ENCODE peak calls at places on chromosomes 13 and 19, in seven cellular contexts. One of them, this sample, is unnamed.
A peak's percentile ranks its signal among the peaks of the same experiment; 100 is the strongest.

GRCh38 chr19:27974082-27974513 is 1238.9 kb downstream of the UQCRFS1 start:
- DNase-seq in mucosa of descending colon: peak; percentile 36
- DNase-seq in choroid plexus epithelial cell: peak; percentile 58
- DNase-seq in AG10803: peak; percentile 42
- DNase-seq in epithelial cell of esophagus: peak; percentile 8
- DNase-seq in left ventricle myocardium inferior: no peak
- DNase-seq in BE2C: no peak
- DNase-seq in this sample: peak; percentile 25

GRCh38 chr13:97567510-97568243 is 133.7 kb downstream of the RAP2A start:
- DNase-seq in mucosa of descending colon: peak; percentile 79
- DNase-seq in choroid plexus epithelial cell: peak; percentile 54
- DNase-seq in AG10803: peak; percentile 73
- DNase-seq in epithelial cell of esophagus: peak; percentile 92
- DNase-seq in left ventricle myocardium inferior: no peak
- DNase-seq in BE2C: no peak
- DNase-seq in this sample: peak; percentile 24

GRCh38 chr13:40469581-40470282 is 196.7 kb downstream of the FOXO1 start:
- DNase-seq in mucosa of descending colon: no peak
- DNase-seq in choroid plexus epithelial cell: no peak
- DNase-seq in AG10803: no peak
- DNase-seq in epithelial cell of esophagus: no peak
- DNase-seq in left ventricle myocardium inferior: no peak
- DNase-seq in BE2C: no peak
- DNase-seq in this sample: no peak

GRCh38 chr13:94325660-94326059 is 153.8 kb downstream of the DCT start:
- DNase-seq in mucosa of descending colon: no peak
- DNase-seq in choroid plexus epithelial cell: peak; percentile 55
- DNase-seq in AG10803: no peak
- DNase-seq in epithelial cell of esophagus: no peak
- DNase-seq in left ventricle myocardium inferior: no peak
- DNase-seq in BE2C: no peak
- DNase-seq in this sample: no peak

GRCh38 chr13:29954082-29955043 is 103.9 kb upstream of the UBL3 start:
- DNase-seq in mucosa of descending colon: no peak
- DNase-seq in choroid plexus epithelial cell: no peak
- DNase-seq in AG10803: no peak
- DNase-seq in epithelial cell of esophagus: no peak
- DNase-seq in left ventricle myocardium inferior: no peak
- DNase-seq in BE2C: no peak
- DNase-seq in this sample: peak; percentile 27

GRCh38 chr19:3224346-3225325 is at the start of gene CELF5:
- DNase-seq in mucosa of descending colon: peak; percentile 63
- DNase-seq in choroid plexus epithelial cell: peak; percentile 11
- DNase-seq in AG10803: peak; percentile 11
- DNase-seq in epithelial cell of esophagus: peak; percentile 23
- DNase-seq in left ventricle myocardium inferior: peak; percentile 38
- DNase-seq in BE2C: peak; percentile 79
- DNase-seq in this sample: peak; percentile 33

GRCh38 chr19:5293607-5294089 is 47.0 kb downstream of the PTPRS start:
- DNase-seq in mucosa of descending colon: peak; percentile 31
- DNase-seq in choroid plexus epithelial cell: peak; percentile 33
- DNase-seq in AG10803: peak; percentile 56
- DNase-seq in epithelial cell of esophagus: no peak
- DNase-seq in left ventricle myocardium inferior: no peak
- DNase-seq in BE2C: peak; percentile 83
- DNase-seq in this sample: no peak

GRCh38 chr19:43524922-43525835 is 1.8 kb downstream of the ETHE1 start:
- DNase-seq in mucosa of descending colon: peak; percentile 85
- DNase-seq in choroid plexus epithelial cell: peak; percentile 37
- DNase-seq in AG10803: peak; percentile 47
- DNase-seq in epithelial cell of esophagus: peak; percentile 90
- DNase-seq in left ventricle myocardium inferior: peak; percentile 49
- DNase-seq in BE2C: no peak
- DNase-seq in this sample: peak; percentile 89

GRCh38 chr19:2500861-2501260 is 24.9 kb downstream of the GADD45B start:
- DNase-seq in mucosa of descending colon: no peak
- DNase-seq in choroid plexus epithelial cell: no peak
- DNase-seq in AG10803: no peak
- DNase-seq in epithelial cell of esophagus: no peak
- DNase-seq in left ventricle myocardium inferior: no peak
- DNase-seq in BE2C: no peak
- DNase-seq in this sample: no peak

GRCh38 chr19:35869327-35870123 is 1.2 kb downstream of the APLP1 start:
- DNase-seq in mucosa of descending colon: peak; percentile 75
- DNase-seq in choroid plexus epithelial cell: peak; percentile 79
- DNase-seq in AG10803: peak; percentile 54
- DNase-seq in epithelial cell of esophagus: peak; percentile 78
- DNase-seq in left ventricle myocardium inferior: peak; percentile 67
- DNase-seq in BE2C: peak; percentile 99
- DNase-seq in this sample: peak; percentile 51

GRCh38 chr19:3171894-3172679 is 6.5 kb upstream of the S1PR4 start:
- DNase-seq in mucosa of descending colon: no peak
- DNase-seq in choroid plexus epithelial cell: no peak
- DNase-seq in AG10803: no peak
- DNase-seq in epithelial cell of esophagus: peak; percentile 77
- DNase-seq in left ventricle myocardium inferior: no peak
- DNase-seq in BE2C: no peak
- DNase-seq in this sample: no peak

GRCh38 chr13:100921139-100921538 is 246.5 kb upstream of the TMTC4 start:
- DNase-seq in mucosa of descending colon: no peak
- DNase-seq in choroid plexus epithelial cell: no peak
- DNase-seq in AG10803: no peak
- DNase-seq in epithelial cell of esophagus: no peak
- DNase-seq in left ventricle myocardium inferior: no peak
- DNase-seq in BE2C: no peak
- DNase-seq in this sample: no peak

GRCh38 chr19:28670894-28671293 is 542.1 kb downstream of the UQCRFS1 start:
- DNase-seq in mucosa of descending colon: no peak
- DNase-seq in choroid plexus epithelial cell: no peak
- DNase-seq in AG10803: no peak
- DNase-seq in epithelial cell of esophagus: no peak
- DNase-seq in left ventricle myocardium inferior: no peak
- DNase-seq in BE2C: no peak
- DNase-seq in this sample: no peak

GRCh38 chr13:30676672-30677071 is 58.7 kb upstream of the ALOX5AP start:
- DNase-seq in mucosa of descending colon: no peak
- DNase-seq in choroid plexus epithelial cell: peak; percentile 68
- DNase-seq in AG10803: peak; percentile 26
- DNase-seq in epithelial cell of esophagus: peak; percentile 66
- DNase-seq in left ventricle myocardium inferior: no peak
- DNase-seq in BE2C: no peak
- DNase-seq in this sample: peak; percentile 53

GRCh38 chr19:4690362-4690761 is 20.2 kb upstream of the MYDGF start:
- DNase-seq in mucosa of descending colon: no peak
- DNase-seq in choroid plexus epithelial cell: no peak
- DNase-seq in AG10803: no peak
- DNase-seq in epithelial cell of esophagus: no peak
- DNase-seq in left ventricle myocardium inferior: no peak
- DNase-seq in BE2C: no peak
- DNase-seq in this sample: no peak

GRCh38 chr13:75704194-75704941 is 68.2 kb downstream of the LMO7 start:
- DNase-seq in mucosa of descending colon: no peak
- DNase-seq in choroid plexus epithelial cell: peak; percentile 76
- DNase-seq in AG10803: peak; percentile 53
- DNase-seq in epithelial cell of esophagus: peak; percentile 71
- DNase-seq in left ventricle myocardium inferior: no peak
- DNase-seq in BE2C: no peak
- DNase-seq in this sample: no peak

GRCh38 chr13:83350569-83350968 is 531.7 kb downstream of the SLITRK1 start:
- DNase-seq in mucosa of descending colon: no peak
- DNase-seq in choroid plexus epithelial cell: peak; percentile 35
- DNase-seq in AG10803: peak; percentile 30
- DNase-seq in epithelial cell of esophagus: peak; percentile 77
- DNase-seq in left ventricle myocardium inferior: no peak
- DNase-seq in BE2C: no peak
- DNase-seq in this sample: no peak

GRCh38 chr19:41398042-41398403 is 405 bp downstream of the BCKDHA start:
- DNase-seq in mucosa of descending colon: no peak
- DNase-seq in choroid plexus epithelial cell: no peak
- DNase-seq in AG10803: peak; percentile 18
- DNase-seq in epithelial cell of esophagus: no peak
- DNase-seq in left ventricle myocardium inferior: no peak
- DNase-seq in BE2C: no peak
- DNase-seq in this sample: peak; percentile 61

GRCh38 chr19:41399091-41399490 is 1.5 kb downstream of the BCKDHA start:
- DNase-seq in mucosa of descending colon: no peak
- DNase-seq in choroid plexus epithelial cell: no peak
- DNase-seq in AG10803: no peak
- DNase-seq in epithelial cell of esophagus: no peak
- DNase-seq in left ventricle myocardium inferior: no peak
- DNase-seq in BE2C: no peak
- DNase-seq in this sample: no peak

GRCh38 chr19:41397086-41398041 is at the start of the genes BCKDHA and EXOSC5:
- DNase-seq in mucosa of descending colon: peak; percentile 98
- DNase-seq in choroid plexus epithelial cell: peak; percentile 100
- DNase-seq in AG10803: peak; percentile 100
- DNase-seq in epithelial cell of esophagus: peak; percentile 100
- DNase-seq in left ventricle myocardium inferior: peak; percentile 99
- DNase-seq in BE2C: peak; percentile 99
- DNase-seq in this sample: peak; percentile 98

GRCh38 chr19:41399525-41399924 is 1.9 kb downstream of the BCKDHA start:
- DNase-seq in mucosa of descending colon: no peak
- DNase-seq in choroid plexus epithelial cell: no peak
- DNase-seq in AG10803: no peak
- DNase-seq in epithelial cell of esophagus: no peak
- DNase-seq in left ventricle myocardium inferior: no peak
- DNase-seq in BE2C: no peak
- DNase-seq in this sample: no peak

DNA sequence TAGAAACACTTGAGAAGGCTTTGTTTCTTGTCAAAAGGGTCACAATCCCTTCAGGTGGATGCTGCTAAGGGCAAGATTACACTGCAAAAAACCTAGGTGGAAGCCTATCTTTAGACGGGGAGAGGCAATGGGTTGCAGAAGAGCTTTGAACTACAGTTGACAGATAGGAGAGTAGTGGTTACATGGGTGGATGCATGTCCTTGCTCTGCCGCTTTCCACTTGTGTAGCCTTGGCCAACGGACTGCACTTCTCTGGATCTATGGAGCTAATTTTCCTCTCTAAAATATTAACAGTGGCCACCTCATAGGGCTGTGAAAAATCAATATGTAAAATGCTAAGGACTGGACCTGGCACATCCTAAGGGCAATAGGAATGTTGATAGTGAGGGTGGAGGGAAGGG is 985 bp downstream of the BCKDHA start:
- DNase-seq in mucosa of descending colon: no peak
- DNase-seq in choroid plexus epithelial cell: no peak
- DNase-seq in AG10803: no peak
- DNase-seq in epithelial cell of esophagus: no peak
- DNase-seq in left ventricle myocardium inferior: no peak
- DNase-seq in BE2C: no peak
- DNase-seq in this sample: no peak
- H3K4me3 ChIP-seq in mucosa of descending colon: no peak overlapping the region
- H3K4me3 ChIP-seq in choroid plexus epithelial cell: peak overlapping the region; percentile 83
- H3K4me3 ChIP-seq in AG10803: peak overlapping the region; percentile 89
- H3K4me3 ChIP-seq in epithelial cell of esophagus: peak overlapping the region; percentile 95
- H3K4me3 ChIP-seq in left ventricle myocardium inferior: peak overlapping the region; percentile 99
- H3K4me3 ChIP-seq in BE2C: peak overlapping the region; percentile 91
- H3K4me3 ChIP-seq in this sample: peak overlapping the region; percentile 76

DNA sequence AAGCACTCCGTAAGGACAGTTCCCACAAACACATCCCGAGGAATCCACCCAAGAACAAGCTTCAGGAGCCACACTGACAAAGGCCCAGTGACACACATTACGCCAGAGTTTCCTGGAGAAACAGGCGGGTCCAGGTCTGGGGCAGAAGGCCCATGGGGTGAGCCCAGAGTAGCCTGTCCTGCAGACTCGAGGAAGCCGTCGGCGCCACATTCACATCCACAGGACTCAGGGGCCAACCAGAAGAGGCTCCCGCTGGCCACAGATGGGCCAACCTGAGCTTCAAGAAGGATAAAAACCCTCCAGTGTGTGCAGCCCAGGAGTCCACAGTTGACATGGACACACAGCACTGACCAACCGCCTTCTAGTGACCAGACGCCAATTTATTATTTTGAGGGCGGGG is 31.3 kb downstream of the GRTP1 start:
- DNase-seq in mucosa of descending colon: no peak
- DNase-seq in choroid plexus epithelial cell: no peak
- DNase-seq in AG10803: no peak
- DNase-seq in epithelial cell of esophagus: no peak
- DNase-seq in left ventricle myocardium inferior: no peak
- DNase-seq in BE2C: no peak
- DNase-seq in this sample: peak; percentile 2
- H3K4me3 ChIP-seq in mucosa of descending colon: no peak overlapping the region
- H3K4me3 ChIP-seq in choroid plexus epithelial cell: no peak overlapping the region
- H3K4me3 ChIP-seq in AG10803: no peak overlapping the region
- H3K4me3 ChIP-seq in epithelial cell of esophagus: no peak overlapping the region
- H3K4me3 ChIP-seq in left ventricle myocardium inferior: no peak overlapping the region
- H3K4me3 ChIP-seq in BE2C: no peak overlapping the region
- H3K4me3 ChIP-seq in this sample: no peak overlapping the region

GRCh38 chr13:45055198-45055901 is 65.0 kb upstream of the GTF2F2 start:
- DNase-seq in mucosa of descending colon: no peak
- DNase-seq in choroid plexus epithelial cell: peak; percentile 90
- DNase-seq in AG10803: peak; percentile 95
- DNase-seq in epithelial cell of esophagus: peak; percentile 94
- DNase-seq in left ventricle myocardium inferior: no peak
- DNase-seq in BE2C: no peak
- DNase-seq in this sample: peak; percentile 89

GRCh38 chr13:45060062-45060461 is 60.2 kb upstream of the GTF2F2 start:
- DNase-seq in mucosa of descending colon: no peak
- DNase-seq in choroid plexus epithelial cell: no peak
- DNase-seq in AG10803: no peak
- DNase-seq in epithelial cell of esophagus: no peak
- DNase-seq in left ventricle myocardium inferior: no peak
- DNase-seq in BE2C: no peak
- DNase-seq in this sample: no peak

GRCh38 chr13:45051315-45051714 is 62.0 kb downstream of the GPALPP1 start:
- DNase-seq in mucosa of descending colon: no peak
- DNase-seq in choroid plexus epithelial cell: no peak
- DNase-seq in AG10803: no peak
- DNase-seq in epithelial cell of esophagus: no peak
- DNase-seq in left ventricle myocardium inferior: no peak
- DNase-seq in BE2C: no peak
- DNase-seq in this sample: peak; percentile 48

GRCh38 chr13:45055902-45056648 is 64.2 kb upstream of the GTF2F2 start:
- DNase-seq in mucosa of descending colon: no peak
- DNase-seq in choroid plexus epithelial cell: peak; percentile 32
- DNase-seq in AG10803: peak; percentile 82
- DNase-seq in epithelial cell of esophagus: peak; percentile 93
- DNase-seq in left ventricle myocardium inferior: no peak
- DNase-seq in BE2C: no peak
- DNase-seq in this sample: no peak
- H3K4me3 ChIP-seq in mucosa of descending colon: no peak overlapping the region
- H3K4me3 ChIP-seq in choroid plexus epithelial cell: no peak overlapping the region
- H3K4me3 ChIP-seq in AG10803: peak overlapping the region; percentile 5
- H3K4me3 ChIP-seq in epithelial cell of esophagus: peak overlapping the region; percentile 27
- H3K4me3 ChIP-seq in left ventricle myocardium inferior: no peak overlapping the region
- H3K4me3 ChIP-seq in BE2C: no peak overlapping the region
- H3K4me3 ChIP-seq in this sample: no peak overlapping the region

DNA sequence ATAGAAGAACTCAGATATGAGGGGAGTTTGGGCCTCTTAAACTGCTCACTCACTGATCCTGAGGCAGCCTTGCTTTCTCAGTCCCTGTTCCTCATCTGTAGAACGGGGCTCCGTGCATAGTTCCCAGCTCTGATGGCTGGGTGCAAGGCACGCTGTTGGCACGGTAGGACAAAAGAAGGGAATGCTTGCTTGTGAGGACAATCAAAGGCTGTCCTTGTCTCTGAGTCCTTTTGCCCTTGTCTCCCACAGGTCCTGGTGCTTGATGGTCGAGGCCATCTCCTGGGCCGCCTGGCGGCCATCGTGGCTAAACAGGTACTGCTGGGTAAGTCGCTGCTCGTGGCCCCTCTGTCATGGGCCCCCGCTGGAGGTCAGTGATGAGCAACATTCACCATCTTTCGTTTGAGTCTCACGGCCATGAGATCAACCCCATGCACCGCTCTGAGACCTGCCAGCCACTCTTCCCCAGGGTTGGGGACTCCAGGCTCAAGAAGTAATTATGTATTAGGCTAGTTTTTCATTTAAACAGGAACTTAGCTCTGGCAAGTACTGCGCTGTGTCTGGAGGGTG is 2.3 kb downstream of the RPL13A start:
- DNase-seq in mucosa of descending colon: no peak
- DNase-seq in choroid plexus epithelial cell: no peak
- DNase-seq in AG10803: no peak
- DNase-seq in epithelial cell of esophagus: no peak
- DNase-seq in left ventricle myocardium inferior: no peak
- DNase-seq in BE2C: peak; percentile 78
- DNase-seq in this sample: no peak
- H3K4me3 ChIP-seq in mucosa of descending colon: no peak overlapping the region
- H3K4me3 ChIP-seq in choroid plexus epithelial cell: peak overlapping the region; percentile 76
- H3K4me3 ChIP-seq in AG10803: peak overlapping the region; percentile 100
- H3K4me3 ChIP-seq in epithelial cell of esophagus: peak overlapping the region; percentile 96
- H3K4me3 ChIP-seq in left ventricle myocardium inferior: peak overlapping the region; percentile 98
- H3K4me3 ChIP-seq in BE2C: peak overlapping the region; percentile 94
- H3K4me3 ChIP-seq in this sample: peak overlapping the region; percentile 99